ENCODE peak calls at places on chromosomes 2 and 18, in nine cellular contexts. V is lower leg skin, S is psoas muscle, M is sigmoid colon, R is coronary artery, L is heart left ventricle, N is A673, K is K562, F is ovary. H is an unnamed sample.

GRCh38 chr2:26528870-26529269 is 50.9 kb upstream of the OTOF start:
- DNase-seq in V (no peak), S (no peak), M (peak; percentile 18), R (no peak), L (no peak), N (no peak), K (no peak), F (no peak), H (no peak)

GRCh38 chr2:217027414-217027813 is 167.6 kb upstream of the TNP1 start:
- DNase-seq in V (no peak), S (no peak), M (no peak), R (no peak), L (no peak), N (no peak), K (no peak), F (no peak), H (no peak)

GRCh38 chr2:32981612-32982011 is 34.9 kb downstream of the LTBP1 start:
- DNase-seq in V (no peak), S (no peak), M (no peak), R (no peak), L (no peak), N (no peak), K (no peak), F (no peak), H (no peak)

GRCh38 chr2:181396575-181397062 is 60.6 kb upstream of the ITGA4 start:
- DNase-seq in V (no peak), S (no peak), M (no peak), R (no peak), L (no peak), N (peak; percentile 35), K (no peak), F (no peak), H (peak; percentile 73)

GRCh38 chr2:47509250-47509649 is 106.3 kb downstream of the MSH2 start:
- DNase-seq in V (no peak), S (no peak), M (no peak), R (no peak), L (no peak), N (no peak), K (no peak), F (no peak), H (no peak)

GRCh38 chr2:113078350-113078839 is 10.6 kb downstream of the IL1F10 start:
- DNase-seq in V (no peak), S (no peak), M (no peak), R (no peak), L (no peak), N (peak; percentile 6), K (no peak), F (no peak), H (no peak)

GRCh38 chr2:80303825-80304521 is 579 bp downstream of the LRRTM1 start:
- DNase-seq in V (no peak), S (peak; percentile 41), M (no peak), R (no peak), L (no peak), N (peak; percentile 3), K (peak; percentile 11), F (no peak), H (no peak)

GRCh38 chr2:6845312-6845711 is 20.4 kb downstream of the CMPK2 start:
- DNase-seq in V (no peak), S (no peak), M (no peak), R (no peak), L (no peak), N (no peak), K (peak; percentile 41), F (no peak), H (peak; percentile 25)

GRCh38 chr18:27964811-27965210 is 212.1 kb downstream of the CDH2 start:
- DNase-seq in V (no peak), S (no peak), M (no peak), R (no peak), L (no peak), N (no peak), K (no peak), F (no peak), H (no peak)

GRCh38 chr2:106098081-106098480 is 96.0 kb downstream of the UXS1 start:
- DNase-seq in V (no peak), S (no peak), M (no peak), R (no peak), L (no peak), N (no peak), K (peak; percentile 17), F (no peak), H (no peak)

GRCh38 chr2:106094101-106094860 is 99.8 kb downstream of the UXS1 start:
- DNase-seq in V (peak; percentile 7), S (no peak), M (no peak), R (no peak), L (no peak), N (no peak), K (no peak), F (no peak), H (no peak)

GRCh38 chr2:106096446-106097369 is 97.4 kb downstream of the UXS1 start:
- DNase-seq in V (no peak), S (no peak), M (no peak), R (no peak), L (no peak), N (no peak), K (no peak), F (no peak), H (no peak)

GRCh38 chr2:106097370-106098000 is 96.6 kb downstream of the UXS1 start:
- DNase-seq in V (no peak), S (no peak), M (no peak), R (no peak), L (no peak), N (no peak), K (no peak), F (no peak), H (no peak)

DNA sequence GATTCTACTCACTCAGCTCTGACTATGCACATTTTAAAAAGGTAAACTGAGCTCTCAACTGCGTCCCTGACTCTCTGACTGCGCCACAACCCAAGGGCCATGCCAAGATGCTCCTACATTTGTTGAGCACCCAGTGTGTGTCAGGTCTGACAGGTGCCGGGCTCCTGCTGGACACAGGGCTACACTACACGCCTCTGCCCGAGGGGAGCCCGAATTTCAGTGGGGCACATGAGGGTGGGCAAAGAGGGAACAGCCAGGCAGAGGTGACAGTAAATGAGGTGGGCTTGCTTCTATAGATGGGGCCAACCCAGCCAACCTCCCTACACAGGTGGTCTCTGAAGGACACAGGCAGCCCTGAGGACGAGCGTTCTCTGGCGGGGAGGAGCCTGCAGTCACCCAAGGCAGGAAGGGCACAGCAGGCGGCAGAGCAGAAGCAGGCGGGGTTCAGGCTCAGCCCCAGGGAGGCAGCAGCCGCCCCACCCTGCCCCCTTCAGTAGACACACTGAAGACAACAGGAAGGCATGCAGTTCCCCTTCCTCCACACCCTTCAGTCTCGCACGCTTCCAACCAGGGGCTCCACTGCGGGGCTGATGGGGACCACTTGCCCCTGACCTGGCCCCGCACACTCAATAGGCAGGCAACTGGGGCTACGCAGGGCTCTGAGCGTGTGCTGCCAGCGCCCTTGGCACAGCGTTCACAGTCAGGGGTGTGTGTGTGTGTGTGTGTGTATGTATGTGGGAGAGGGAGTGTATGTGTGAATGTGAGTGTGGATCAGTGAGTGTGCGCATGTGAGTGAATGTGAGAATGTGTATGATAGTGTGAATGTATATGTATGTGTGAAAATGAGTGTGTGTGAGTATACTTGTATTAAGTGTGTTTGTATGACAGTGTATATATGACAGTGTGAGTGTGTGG is 98.4 kb downstream of the UXS1 start:
- DNase-seq in V (no peak), S (no peak), M (no peak), R (no peak), L (no peak), N (peak; percentile 15), K (no peak), F (no peak), H (no peak)
- TF ChIP-seq CTCF in V (no peak), S (no peak), M (no peak), R (no peak), L (no peak), N (no peak), K (no peak), F (no peak), H (no peak)

DNA sequence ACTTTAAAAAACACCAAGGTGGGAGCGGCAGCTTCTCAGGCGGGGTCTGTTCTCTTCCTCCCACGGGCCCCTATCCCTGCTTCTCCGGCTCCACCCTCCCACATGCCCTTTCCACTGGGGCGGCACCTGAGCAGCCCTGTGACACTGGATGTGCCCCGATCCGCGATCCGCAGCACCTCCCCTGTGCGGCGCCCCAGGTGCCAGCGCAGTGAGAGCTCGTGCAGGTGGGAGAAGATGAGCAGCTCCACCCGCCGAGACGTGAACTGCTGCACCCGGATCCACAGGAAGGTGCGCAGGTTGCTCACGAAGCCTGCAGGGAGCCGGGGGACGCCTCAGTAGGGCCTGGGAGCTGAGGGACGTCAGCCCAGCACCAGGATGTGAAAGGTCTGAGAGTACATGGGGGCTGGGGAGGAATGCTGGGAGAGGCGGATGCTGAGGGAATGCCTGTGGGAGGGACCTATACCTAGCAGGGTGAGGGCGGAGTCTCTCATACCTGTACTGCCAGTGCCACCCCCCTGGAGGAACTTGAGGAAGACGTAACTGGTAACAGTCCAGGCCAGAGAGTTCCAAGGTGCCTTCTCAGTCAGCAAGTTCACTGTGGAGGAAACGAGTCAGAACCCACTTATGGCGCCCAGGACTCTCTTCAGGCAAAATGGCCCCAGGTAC is 2.8 kb downstream of the ABCB6 start:
- DNase-seq in V (no peak), S (no peak), M (no peak), R (no peak), L (no peak), N (no peak), K (no peak), F (no peak), H (no peak)
- H3K4me3 ChIP-seq in V (no peak overlapping the region), S (no peak overlapping the region), M (no peak overlapping the region), R (no peak overlapping the region), L (no peak overlapping the region), N (peak overlapping the region; percentile 66), K (no peak overlapping the region), F (no peak overlapping the region), H (no peak overlapping the region)

GRCh38 chr2:175183674-175184073 is 2.2 kb upstream of the ATP5MC3 start:
- DNase-seq in V (no peak), S (no peak), M (no peak), R (no peak), L (no peak), N (no peak), K (no peak), F (no peak), H (no peak)

GRCh38 chr2:175180701-175181103 is 808 bp downstream of the ATP5MC3 start:
- DNase-seq in V (peak; percentile 20), S (peak; percentile 56), M (peak; percentile 67), R (peak; percentile 74), L (peak; percentile 65), N (peak; percentile 45), K (peak; percentile 74), F (peak; percentile 52), H (peak; percentile 48)

GRCh38 chr2:175176624-175177023 is 4.9 kb downstream of the ATP5MC3 start:
- DNase-seq in V (no peak), S (no peak), M (no peak), R (no peak), L (no peak), N (no peak), K (no peak), F (no peak), H (no peak)

GRCh38 chr2:175181877-175182308 is 383 bp upstream of the ATP5MC3 start:
- DNase-seq in V (no peak), S (no peak), M (no peak), R (no peak), L (no peak), N (no peak), K (no peak), F (no peak), H (no peak)

GRCh38 chr2:175181104-175181876 is at the start of gene ATP5MC3:
- DNase-seq in V (peak; percentile 93), S (peak; percentile 96), M (peak; percentile 98), R (peak; percentile 92), L (peak; percentile 93), N (peak; percentile 97), K (peak; percentile 98), F (peak; percentile 92), H (peak; percentile 93)
- TF ChIP-seq CTCF in V (no peak), S (peak; percentile 4), M (peak; percentile 12), R (no peak), L (no peak), N (peak; percentile 26), K (peak; percentile 48), F (no peak), H (peak; percentile 30)

GRCh38 chr2:79210274-79210917 is 50.8 kb upstream of the REG3A start:
- DNase-seq in V (no peak), S (no peak), M (no peak), R (no peak), L (no peak), N (no peak), K (no peak), F (no peak), H (no peak)
- H3K4me3 ChIP-seq in V (no peak overlapping the region), S (no peak overlapping the region), M (no peak overlapping the region), R (no peak overlapping the region), L (no peak overlapping the region), N (no peak overlapping the region), K (no peak overlapping the region), F (no peak overlapping the region), H (no peak overlapping the region)